ENCODE peak calls at places on chromosomes 4 and X, in nine cellular contexts. One of them, this sample, is unnamed.

GRCh38 chr4:65654976-65655375 is 15.3 kb downstream of the EPHA5 start:
- DNase-seq in RWPE1: no peak
- DNase-seq in Calu3: no peak
- DNase-seq in OCI-LY7: no peak
- DNase-seq in fibroblast of lung: no peak
- DNase-seq in WTC11: no peak
- DNase-seq in GM13976: no peak
- DNase-seq in dorsolateral prefrontal cortex: no peak
- DNase-seq in HFFc6: no peak
- DNase-seq in this sample: no peak

GRCh38 chrX:14039344-14039743 is 9.7 kb upstream of the GEMIN8 start:
- DNase-seq in OCI-LY7: peak
- DNase-seq in fibroblast of lung: peak
- DNase-seq in WTC11: peak
- DNase-seq in HFFc6: peak
- DNase-seq in dorsolateral prefrontal cortex: no peak
- DNase-seq in RWPE1: peak
- DNase-seq in GM13976: peak
- DNase-seq in Calu3: peak
- DNase-seq in this sample: peak

GRCh38 chr4:5568336-5568735 is 140.0 kb downstream of the EVC2 start:
- DNase-seq in fibroblast of lung: no peak
- DNase-seq in WTC11: no peak
- DNase-seq in RWPE1: no peak
- DNase-seq in GM13976: no peak
- DNase-seq in dorsolateral prefrontal cortex: no peak
- DNase-seq in Calu3: no peak
- DNase-seq in HFFc6: no peak
- DNase-seq in OCI-LY7: no peak
- DNase-seq in this sample: no peak

GRCh38 chrX:9341305-9342201 is 123.3 kb upstream of the TBL1X start:
- DNase-seq in Calu3: no peak
- DNase-seq in OCI-LY7: peak
- DNase-seq in WTC11: no peak
- DNase-seq in dorsolateral prefrontal cortex: no peak
- DNase-seq in fibroblast of lung: peak
- DNase-seq in HFFc6: peak
- DNase-seq in GM13976: peak
- DNase-seq in RWPE1: no peak
- DNase-seq in this sample: no peak

GRCh38 chr4:120874792-120875774 is 47.4 kb downstream of the PRDM5 start:
- DNase-seq in HFFc6: no peak
- DNase-seq in dorsolateral prefrontal cortex: no peak
- DNase-seq in OCI-LY7: no peak
- DNase-seq in WTC11: peak
- DNase-seq in Calu3: no peak
- DNase-seq in GM13976: no peak
- DNase-seq in RWPE1: no peak
- DNase-seq in fibroblast of lung: no peak
- DNase-seq in this sample: no peak

GRCh38 chrX:123849096-123849495 is 10.8 kb upstream of the XIAP start:
- DNase-seq in Calu3: no peak
- DNase-seq in GM13976: no peak
- DNase-seq in fibroblast of lung: no peak
- DNase-seq in OCI-LY7: no peak
- DNase-seq in RWPE1: no peak
- DNase-seq in HFFc6: no peak
- DNase-seq in dorsolateral prefrontal cortex: no peak
- DNase-seq in WTC11: no peak
- DNase-seq in this sample: no peak

GRCh38 chr4:949656-950055 is 17.4 kb downstream of the TMEM175 start:
- DNase-seq in dorsolateral prefrontal cortex: peak
- DNase-seq in OCI-LY7: no peak
- DNase-seq in WTC11: no peak
- DNase-seq in RWPE1: no peak
- DNase-seq in Calu3: no peak
- DNase-seq in GM13976: no peak
- DNase-seq in HFFc6: no peak
- DNase-seq in fibroblast of lung: no peak
- DNase-seq in this sample: no peak

GRCh38 chrX:14873676-14874049 is 442 bp downstream of the MOSPD2 start:
- DNase-seq in RWPE1: no peak
- DNase-seq in OCI-LY7: no peak
- DNase-seq in WTC11: no peak
- DNase-seq in fibroblast of lung: no peak
- DNase-seq in HFFc6: no peak
- DNase-seq in GM13976: no peak
- DNase-seq in dorsolateral prefrontal cortex: no peak
- DNase-seq in Calu3: no peak
- DNase-seq in this sample: no peak

GRCh38 chrX:22730542-22730941 is 269.2 kb upstream of the DDX53 start:
- DNase-seq in OCI-LY7: no peak
- DNase-seq in GM13976: no peak
- DNase-seq in Calu3: no peak
- DNase-seq in HFFc6: no peak
- DNase-seq in RWPE1: no peak
- DNase-seq in fibroblast of lung: no peak
- DNase-seq in dorsolateral prefrontal cortex: no peak
- DNase-seq in WTC11: peak
- DNase-seq in this sample: no peak

GRCh38 chr4:80053140-80053910 is 19.7 kb downstream of the ANTXR2 start:
- DNase-seq in WTC11: no peak
- DNase-seq in OCI-LY7: no peak
- DNase-seq in RWPE1: no peak
- DNase-seq in HFFc6: no peak
- DNase-seq in fibroblast of lung: no peak
- DNase-seq in GM13976: no peak
- DNase-seq in Calu3: no peak
- DNase-seq in dorsolateral prefrontal cortex: no peak
- DNase-seq in this sample: no peak

GRCh38 chr4:179595671-179596410 is 2153.6 kb upstream of the AGA start:
- DNase-seq in HFFc6: no peak
- DNase-seq in WTC11: no peak
- DNase-seq in Calu3: no peak
- DNase-seq in RWPE1: no peak
- DNase-seq in fibroblast of lung: peak
- DNase-seq in dorsolateral prefrontal cortex: no peak
- DNase-seq in OCI-LY7: no peak
- DNase-seq in GM13976: no peak
- DNase-seq in this sample: no peak

GRCh38 chr4:17690898-17691297 is 76.5 kb downstream of the MED28 start:
- DNase-seq in OCI-LY7: no peak
- DNase-seq in fibroblast of lung: no peak
- DNase-seq in dorsolateral prefrontal cortex: no peak
- DNase-seq in RWPE1: peak
- DNase-seq in HFFc6: no peak
- DNase-seq in GM13976: no peak
- DNase-seq in Calu3: peak
- DNase-seq in WTC11: no peak
- DNase-seq in this sample: no peak

GRCh38 chrX:48971325-48972213 is at the start of gene KCND1:
- DNase-seq in dorsolateral prefrontal cortex: peak
- DNase-seq in GM13976: no peak
- DNase-seq in RWPE1: no peak
- DNase-seq in fibroblast of lung: peak
- DNase-seq in WTC11: peak
- DNase-seq in OCI-LY7: no peak
- DNase-seq in Calu3: peak
- DNase-seq in HFFc6: peak
- DNase-seq in this sample: peak

GRCh38 chrX:155070663-155070974 is 317 bp downstream of the CMC4 start:
- DNase-seq in HFFc6: no peak
- DNase-seq in Calu3: no peak
- DNase-seq in GM13976: no peak
- DNase-seq in RWPE1: no peak
- DNase-seq in OCI-LY7: no peak
- DNase-seq in fibroblast of lung: no peak
- DNase-seq in WTC11: peak
- DNase-seq in dorsolateral prefrontal cortex: no peak
- DNase-seq in this sample: peak

GRCh38 chrX:74924449-74925209 is 623 bp downstream of the NEXMIF start:
- DNase-seq in Calu3: peak
- DNase-seq in fibroblast of lung: peak
- DNase-seq in RWPE1: peak
- DNase-seq in HFFc6: no peak
- DNase-seq in WTC11: peak
- DNase-seq in GM13976: peak
- DNase-seq in OCI-LY7: no peak
- DNase-seq in dorsolateral prefrontal cortex: no peak
- DNase-seq in this sample: peak

GRCh38 chrX:147912093-147912801 is 528 bp downstream of the FMR1 start:
- DNase-seq in HFFc6: peak
- DNase-seq in dorsolateral prefrontal cortex: peak
- DNase-seq in WTC11: peak
- DNase-seq in OCI-LY7: peak
- DNase-seq in RWPE1: peak
- DNase-seq in Calu3: peak
- DNase-seq in GM13976: peak
- DNase-seq in fibroblast of lung: peak
- DNase-seq in this sample: peak

GRCh38 chr4:70269674-70270073 is 27.3 kb downstream of the CSN3 start:
- DNase-seq in Calu3: no peak
- DNase-seq in WTC11: no peak
- DNase-seq in OCI-LY7: no peak
- DNase-seq in RWPE1: no peak
- DNase-seq in HFFc6: no peak
- DNase-seq in GM13976: no peak
- DNase-seq in fibroblast of lung: no peak
- DNase-seq in dorsolateral prefrontal cortex: no peak
- DNase-seq in this sample: no peak
- TF ChIP-seq CTCF in Calu3: no peak
- TF ChIP-seq CTCF in WTC11: no peak
- TF ChIP-seq CTCF in OCI-LY7: peak
- TF ChIP-seq CTCF in RWPE1: no peak
- TF ChIP-seq CTCF in HFFc6: no peak
- TF ChIP-seq CTCF in GM13976: no peak
- TF ChIP-seq CTCF in fibroblast of lung: no peak
- TF ChIP-seq CTCF in dorsolateral prefrontal cortex: no peak
- TF ChIP-seq CTCF in this sample: no peak

DNA sequence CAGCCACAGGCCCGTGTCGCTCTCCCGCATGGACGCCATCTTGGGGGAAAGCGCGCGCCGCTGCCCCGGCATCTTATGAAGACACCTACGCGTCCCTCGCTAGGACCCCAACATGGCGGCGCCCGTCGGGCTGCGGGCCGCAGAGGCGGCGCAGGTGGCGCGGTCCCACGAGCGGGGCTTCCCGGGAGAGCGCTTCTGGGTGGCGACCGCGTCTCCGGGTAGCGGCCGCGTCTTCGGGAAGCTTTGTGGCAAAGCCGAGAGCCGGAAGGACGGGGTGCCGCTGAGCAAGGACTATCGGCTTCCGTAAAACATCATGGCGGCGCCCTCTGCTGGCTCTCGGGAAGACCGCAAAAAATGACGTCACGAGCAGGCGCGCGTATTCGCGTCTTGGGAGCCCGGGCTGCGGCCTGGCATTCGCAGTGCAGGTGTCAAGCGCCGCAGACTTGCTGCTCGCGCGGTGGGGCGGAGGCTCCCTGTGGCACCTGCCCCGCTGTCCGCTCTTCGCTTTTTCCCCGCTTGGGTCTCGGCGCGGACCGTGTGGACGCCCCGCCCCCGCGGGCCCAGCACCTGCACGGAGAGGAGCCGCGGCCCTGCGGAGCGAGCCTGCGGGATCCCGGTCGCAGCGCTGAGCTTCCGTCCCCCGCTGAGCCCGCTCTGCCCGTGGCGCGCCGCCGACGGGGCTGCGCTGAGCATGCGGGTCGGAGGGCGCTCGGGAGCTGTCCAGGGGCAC is at the start of gene NELFA:
- DNase-seq in WTC11: peak
- DNase-seq in Calu3: peak
- DNase-seq in GM13976: peak
- DNase-seq in RWPE1: peak
- DNase-seq in HFFc6: peak
- DNase-seq in fibroblast of lung: peak
- DNase-seq in dorsolateral prefrontal cortex: peak
- DNase-seq in OCI-LY7: peak
- DNase-seq in this sample: peak
- TF ChIP-seq CTCF in WTC11: peak
- TF ChIP-seq CTCF in Calu3: no peak
- TF ChIP-seq CTCF in GM13976: peak
- TF ChIP-seq CTCF in RWPE1: no peak
- TF ChIP-seq CTCF in HFFc6: peak
- TF ChIP-seq CTCF in fibroblast of lung: peak
- TF ChIP-seq CTCF in dorsolateral prefrontal cortex: peak
- TF ChIP-seq CTCF in OCI-LY7: no peak
- TF ChIP-seq CTCF in this sample: peak

DNA sequence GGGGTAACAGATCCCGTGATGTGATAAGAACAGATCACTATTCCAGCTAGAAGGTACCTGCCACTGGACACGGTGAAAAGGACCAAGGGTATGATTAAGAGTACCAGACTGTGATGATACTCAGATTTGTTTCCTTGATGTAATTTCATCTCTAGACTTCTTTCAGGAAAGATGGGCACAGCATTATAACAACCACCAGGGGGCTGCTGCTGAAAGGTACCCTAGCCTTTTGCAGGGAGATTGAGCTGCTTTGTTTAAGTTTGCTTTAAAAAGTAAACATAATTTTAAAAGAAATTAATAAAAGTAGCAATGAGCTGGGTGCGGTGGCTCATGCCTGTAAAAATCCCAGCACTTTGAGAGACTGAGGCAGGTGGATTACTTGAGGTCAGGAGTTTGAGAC is 145.4 kb downstream of the EMCN start:
- DNase-seq in WTC11: peak
- DNase-seq in dorsolateral prefrontal cortex: no peak
- DNase-seq in RWPE1: peak
- DNase-seq in GM13976: no peak
- DNase-seq in OCI-LY7: peak
- DNase-seq in Calu3: peak
- DNase-seq in fibroblast of lung: no peak
- DNase-seq in HFFc6: no peak
- DNase-seq in this sample: peak
- TF ChIP-seq CTCF in WTC11: peak
- TF ChIP-seq CTCF in dorsolateral prefrontal cortex: no peak
- TF ChIP-seq CTCF in RWPE1: peak
- TF ChIP-seq CTCF in GM13976: no peak
- TF ChIP-seq CTCF in OCI-LY7: peak
- TF ChIP-seq CTCF in Calu3: no peak
- TF ChIP-seq CTCF in fibroblast of lung: peak
- TF ChIP-seq CTCF in HFFc6: peak
- TF ChIP-seq CTCF in this sample: peak

DNA sequence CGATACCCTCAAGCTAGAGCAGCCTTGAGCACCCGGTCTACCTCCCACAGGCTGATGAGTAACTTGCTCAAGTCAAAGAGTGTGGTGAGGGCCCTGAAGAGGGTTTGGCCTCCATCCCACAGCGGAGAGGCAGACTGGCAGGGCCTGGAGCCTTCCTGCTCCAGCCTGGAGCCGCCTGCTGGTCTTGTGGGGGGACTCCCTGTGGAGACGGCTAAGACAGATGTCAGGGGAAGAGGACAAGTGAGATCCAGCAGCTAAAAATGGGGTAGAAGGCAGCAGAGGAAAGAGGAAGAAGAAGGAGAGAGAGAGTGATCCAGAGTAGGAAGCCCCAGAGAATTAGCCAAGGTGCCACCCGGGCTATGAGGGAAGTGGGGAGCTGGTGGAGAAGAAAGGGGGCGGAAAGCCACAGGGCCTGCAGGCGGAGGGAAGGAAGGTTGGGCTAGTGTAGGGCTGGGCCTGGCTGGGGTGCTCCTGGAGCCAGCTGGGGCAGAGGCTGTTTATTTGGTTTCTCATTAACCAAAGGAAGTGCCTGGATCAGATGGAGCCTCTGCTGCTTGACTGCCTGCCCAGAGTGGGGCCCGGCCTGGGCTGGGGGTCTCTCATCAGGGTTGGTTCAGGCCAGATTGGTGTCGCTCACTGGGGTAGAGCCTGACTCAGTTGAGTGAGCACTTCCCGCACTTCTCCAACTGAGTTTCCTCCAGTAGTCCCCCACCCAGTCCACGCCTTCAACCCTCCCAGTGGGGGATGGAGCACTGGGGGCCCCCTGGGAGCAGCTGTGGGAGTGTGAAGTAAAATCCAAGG is 14.2 kb downstream of the EFNB1 start:
- DNase-seq in RWPE1: no peak
- DNase-seq in fibroblast of lung: peak
- DNase-seq in HFFc6: no peak
- DNase-seq in OCI-LY7: no peak
- DNase-seq in Calu3: no peak
- DNase-seq in GM13976: no peak
- DNase-seq in WTC11: no peak
- DNase-seq in dorsolateral prefrontal cortex: no peak
- DNase-seq in this sample: no peak
- TF ChIP-seq CTCF in RWPE1: no peak
- TF ChIP-seq CTCF in fibroblast of lung: no peak
- TF ChIP-seq CTCF in HFFc6: no peak
- TF ChIP-seq CTCF in OCI-LY7: no peak
- TF ChIP-seq CTCF in Calu3: no peak
- TF ChIP-seq CTCF in GM13976: no peak
- TF ChIP-seq CTCF in WTC11: no peak
- TF ChIP-seq CTCF in dorsolateral prefrontal cortex: no peak
- TF ChIP-seq CTCF in this sample: no peak